ENCODE peak calls at places on chromosomes 11 and 22, in five cellular contexts. G is mucosa of descending colon, U is heart right ventricle, A is breast epithelium, N is A673. T is an unnamed sample.

GRCh38 chr22:32803020-32803758 is 1.7 kb downstream of the TIMP3 start:
- DNase-seq in G (no peak), U (no peak), A (no peak), N (no peak), T (peak)

GRCh38 chr11:60343094-60343704 is 16.1 kb downstream of the MS4A6E start:
- DNase-seq in G (no peak), U (no peak), A (no peak), N (peak), T (peak)

GRCh38 chr11:13135385-13136271 is 126.5 kb downstream of the RASSF10 start:
- DNase-seq in G (no peak), U (no peak), A (peak), N (no peak), T (no peak)

GRCh38 chr11:8223513-8223899 is 40.2 kb downstream of the LMO1 start:
- DNase-seq in G (no peak), U (no peak), A (no peak), N (no peak), T (peak)

GRCh38 chr11:73386026-73386425 is 9.8 kb downstream of the RELT start:
- DNase-seq in G (peak), U (no peak), A (no peak), N (peak), T (no peak)

GRCh38 chr11:82722236-82722635 is 11.4 kb downstream of the FAM181B start:
- DNase-seq in G (no peak), U (no peak), A (no peak), N (no peak), T (no peak)

GRCh38 chr11:114291381-114291780 is 4.8 kb upstream of the NNMT start:
- DNase-seq in G (no peak), U (no peak), A (no peak), N (no peak), T (no peak)

GRCh38 chr22:31652911-31653684 is 8.9 kb downstream of the PISD start:
- DNase-seq in G (no peak), U (no peak), A (no peak), N (no peak), T (peak)

GRCh38 chr11:60798631-60799030 is 13.5 kb downstream of the MS4A10 start:
- DNase-seq in G (no peak), U (no peak), A (no peak), N (no peak), T (no peak)

GRCh38 chr11:100759106-100759505 is 72.0 kb downstream of the ARHGAP42 start:
- DNase-seq in G (no peak), U (no peak), A (no peak), N (no peak), T (no peak)

GRCh38 chr11:78831571-78831970 is 256.9 kb upstream of the NARS2 start:
- DNase-seq in G (no peak), U (no peak), A (no peak), N (no peak), T (no peak)

GRCh38 chr11:34238533-34238932 is 119.3 kb downstream of the ABTB2 start:
- DNase-seq in G (no peak), U (no peak), A (no peak), N (no peak), T (peak)

GRCh38 chr22:35697142-35697541 is 20.5 kb upstream of the APOL5 start:
- DNase-seq in G (no peak), U (no peak), A (no peak), N (no peak), T (no peak)

GRCh38 chr22:26547426-26547825 is 35.2 kb upstream of the TFIP11 start:
- DNase-seq in G (no peak), U (no peak), A (no peak), N (no peak), T (peak)

GRCh38 chr11:61418136-61418535 is 11.6 kb downstream of the CPSF7 start:
- DNase-seq in G (no peak), U (no peak), A (no peak), N (no peak), T (peak)

GRCh38 chr22:38046070-38046748 is 11.0 kb upstream of the PICK1 start:
- DNase-seq in G (no peak), U (no peak), A (no peak), N (no peak), T (no peak)

GRCh38 chr11:44357734-44358133 is 47.8 kb upstream of the ALX4 start:
- DNase-seq in G (no peak), U (no peak), A (no peak), N (no peak), T (peak)

GRCh38 chr11:27028653-27029052 is 12.0 kb upstream of the BBOX1 start:
- DNase-seq in G (no peak), U (no peak), A (no peak), N (no peak), T (no peak)

GRCh38 chr22:44702479-44703219 is 645 bp downstream of the PRR5 start:
- DNase-seq in G (no peak), U (no peak), A (no peak), N (peak), T (peak)

GRCh38 chr11:108875134-108875533 is 210.3 kb downstream of the DDX10 start:
- DNase-seq in G (no peak), U (no peak), A (no peak), N (no peak), T (no peak)

GRCh38 chr11:7196396-7197146 is 55.1 kb upstream of the SYT9 start:
- DNase-seq in G (no peak), U (no peak), A (no peak), N (no peak), T (no peak)

GRCh38 chr22:36377022-36377631 is 10.6 kb downstream of the MYH9 start:
- DNase-seq in G (no peak), U (no peak), A (no peak), N (no peak), T (no peak)

GRCh38 chr11:119832536-119832935 is 103.5 kb upstream of the NECTIN1 start:
- DNase-seq in G (peak), U (peak), A (no peak), N (no peak), T (peak)

GRCh38 chr11:111694851-111695250 is 71.3 kb downstream of the PPP2R1B start:
- DNase-seq in G (no peak), U (no peak), A (no peak), N (no peak), T (no peak)

GRCh38 chr11:10374386-10374785 is 69.5 kb downstream of the ADM start:
- DNase-seq in G (no peak), U (no peak), A (no peak), N (no peak), T (no peak)

DNA sequence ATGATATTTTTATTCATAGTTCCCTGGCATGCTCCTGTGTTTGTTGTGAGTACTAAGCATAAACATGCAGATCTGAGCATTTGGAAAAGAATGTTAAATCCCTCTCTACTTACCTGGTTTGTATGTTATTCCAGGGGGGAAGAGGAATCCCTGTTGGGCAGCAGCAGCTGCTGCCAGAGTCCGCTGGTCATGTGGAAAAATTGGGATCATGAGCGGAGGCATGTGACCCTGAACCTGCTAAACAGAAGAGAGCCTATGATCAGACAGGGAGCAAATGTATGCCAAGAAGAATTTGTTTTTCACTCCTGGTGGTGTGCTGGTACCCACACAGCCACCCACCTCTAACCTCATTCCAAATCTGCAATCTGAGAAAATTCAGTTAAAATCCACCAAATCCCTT is 244.7 kb downstream of the SOX6 start:
- DNase-seq in G (no peak), U (no peak), A (no peak), N (no peak), T (no peak)
- H3K4me3 ChIP-seq in G (no peak), U (peak), A (no peak), N (no peak), T (no peak)

GRCh38 chr22:39301108-39301507 is 18.3 kb downstream of the RPL3 start:
- DNase-seq in G (no peak), U (no peak), A (no peak), N (no peak), T (no peak)
- H3K4me3 ChIP-seq in G (no peak), U (no peak), A (no peak), N (no peak), T (no peak)

GRCh38 chr11:131254254-131254653 is 116.2 kb upstream of the NTM start:
- DNase-seq in G (no peak), U (no peak), A (no peak), N (no peak), T (no peak)

GRCh38 chr11:131253885-131254204 is 116.6 kb upstream of the NTM start:
- DNase-seq in G (no peak), U (no peak), A (no peak), N (no peak), T (no peak)

GRCh38 chr11:131248588-131248987 is 121.8 kb upstream of the NTM start:
- DNase-seq in G (no peak), U (no peak), A (no peak), N (no peak), T (no peak)

GRCh38 chr11:131253142-131253884 is 117.1 kb upstream of the NTM start:
- DNase-seq in G (no peak), U (no peak), A (no peak), N (no peak), T (no peak)
- H3K4me3 ChIP-seq in G (no peak), U (no peak), A (no peak), N (no peak), T (no peak)

GRCh38 chr22:24037851-24038765 is 27.0 kb downstream of the CABIN1 start:
- DNase-seq in G (no peak), U (no peak), A (no peak), N (no peak), T (no peak)

GRCh38 chr22:24035296-24035695 is 24.2 kb downstream of the CABIN1 start:
- DNase-seq in G (no peak), U (no peak), A (no peak), N (no peak), T (no peak)

GRCh38 chr22:24029304-24029703 is 18.2 kb downstream of the CABIN1 start:
- DNase-seq in G (no peak), U (no peak), A (no peak), N (no peak), T (no peak)

GRCh38 chr22:24030186-24030702 is 19.1 kb downstream of the CABIN1 start:
- DNase-seq in G (no peak), U (no peak), A (no peak), N (no peak), T (no peak)

GRCh38 chr22:24033731-24034130 is 22.6 kb downstream of the CABIN1 start:
- DNase-seq in G (no peak), U (no peak), A (no peak), N (no peak), T (no peak)
- H3K4me3 ChIP-seq in G (no peak), U (no peak), A (no peak), N (no peak), T (no peak)

GRCh38 chr11:94201004-94201465 is 72.4 kb downstream of the PANX1 start:
- DNase-seq in G (no peak), U (no peak), A (no peak), N (no peak), T (no peak)

GRCh38 chr11:94198718-94199117 is 70.1 kb downstream of the PANX1 start:
- DNase-seq in G (no peak), U (no peak), A (no peak), N (no peak), T (no peak)

GRCh38 chr11:94199367-94200130 is 70.9 kb downstream of the PANX1 start:
- DNase-seq in G (no peak), U (no peak), A (no peak), N (no peak), T (no peak)

DNA sequence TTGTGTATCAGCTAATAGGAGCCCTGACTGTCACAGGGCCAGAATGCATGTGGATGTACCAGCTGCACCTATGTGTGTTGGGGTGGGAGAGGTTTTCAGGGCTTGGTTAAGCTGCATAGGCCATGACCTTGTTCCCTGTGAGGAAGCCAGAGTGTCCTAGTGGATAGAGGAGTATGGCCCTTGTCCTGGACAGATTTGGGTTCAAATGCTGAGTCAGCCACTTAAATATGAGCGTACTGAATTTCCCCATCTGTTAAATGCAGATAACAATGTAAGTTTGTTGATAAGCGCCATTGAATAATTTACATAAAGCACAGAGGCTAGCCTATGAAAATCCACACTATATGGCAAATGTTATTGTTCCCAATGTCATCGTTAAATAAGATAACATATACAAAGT is 74.4 kb downstream of the PANX1 start:
- DNase-seq in G (no peak), U (no peak), A (no peak), N (no peak), T (no peak)
- H3K4me3 ChIP-seq in G (no peak), U (no peak), A (no peak), N (no peak), T (no peak)

T was measured in epithelial cell of esophagus.